ENCODE peak calls at places on chromosomes 2 and 18, in seven cellular contexts. W is transverse colon, Z is upper lobe of right lung, G is right lobe of liver, R is testis, K is adrenal gland, S is astrocyte. V is an unnamed sample. For H3K4me1, the result is how much of the 10 kb centered on the place peaks cover.

GRCh38 chr2:144359684-144360083 is 160.2 kb downstream of the ZEB2 start:
- DNase-seq in W (no peak), Z (no peak), G (no peak), R (no peak), K (no peak), S (no peak), V (no peak)

GRCh38 chr2:239157269-239157668 is 243.6 kb downstream of the HDAC4 start:
- DNase-seq in W (no peak), Z (peak), G (peak), R (no peak), K (peak), S (no peak), V (no peak)

GRCh38 chr2:21042958-21043743 is 722 bp downstream of the APOB start:
- DNase-seq in W (peak), Z (peak), G (peak), R (peak), K (peak), S (peak), V (peak)

GRCh38 chr2:55519908-55520885 is 679 bp downstream of the CFAP36 start:
- DNase-seq in W (peak), Z (peak), G (peak), R (peak), K (no peak), S (no peak), V (no peak)

GRCh38 chr2:219250044-219250781 is 2.8 kb upstream of the TUBA4B start:
- DNase-seq in W (no peak), Z (no peak), G (no peak), R (no peak), K (no peak), S (no peak), V (no peak)

GRCh38 chr18:7901657-7902056 is 334.5 kb downstream of the PTPRM start:
- DNase-seq in W (no peak), Z (no peak), G (no peak), R (no peak), K (no peak), S (no peak), V (no peak)

GRCh38 chr2:152328013-152328412 is 7.0 kb upstream of the FMNL2 start:
- DNase-seq in W (no peak), Z (no peak), G (no peak), R (no peak), K (no peak), S (no peak), V (no peak)

GRCh38 chr2:113178891-113179290 is 5.1 kb downstream of the PSD4 start:
- DNase-seq in W (no peak), Z (no peak), G (no peak), R (no peak), K (no peak), S (no peak), V (no peak)

GRCh38 chr2:197614532-197614931 is 60.9 kb downstream of the RFTN2 start:
- DNase-seq in W (peak), Z (no peak), G (no peak), R (no peak), K (no peak), S (no peak), V (no peak)

GRCh38 chr2:50395510-50396300 is 636.2 kb downstream of the NRXN1 start:
- DNase-seq in W (no peak), Z (no peak), G (no peak), R (no peak), K (no peak), S (no peak), V (no peak)

GRCh38 chr2:105872830-105873229 is 128.1 kb downstream of the NCK2 start:
- DNase-seq in W (no peak), Z (no peak), G (peak), R (peak), K (no peak), S (no peak), V (no peak)

GRCh38 chr2:105872142-105872728 is 127.5 kb downstream of the NCK2 start:
- DNase-seq in W (no peak), Z (no peak), G (no peak), R (peak), K (no peak), S (no peak), V (no peak)

GRCh38 chr2:105870062-105870461 is 125.3 kb downstream of the NCK2 start:
- DNase-seq in W (no peak), Z (no peak), G (no peak), R (no peak), K (no peak), S (no peak), V (no peak)

GRCh38 chr2:105869318-105869717 is 124.6 kb downstream of the NCK2 start:
- DNase-seq in W (no peak), Z (no peak), G (no peak), R (peak), K (no peak), S (no peak), V (no peak)

DNA sequence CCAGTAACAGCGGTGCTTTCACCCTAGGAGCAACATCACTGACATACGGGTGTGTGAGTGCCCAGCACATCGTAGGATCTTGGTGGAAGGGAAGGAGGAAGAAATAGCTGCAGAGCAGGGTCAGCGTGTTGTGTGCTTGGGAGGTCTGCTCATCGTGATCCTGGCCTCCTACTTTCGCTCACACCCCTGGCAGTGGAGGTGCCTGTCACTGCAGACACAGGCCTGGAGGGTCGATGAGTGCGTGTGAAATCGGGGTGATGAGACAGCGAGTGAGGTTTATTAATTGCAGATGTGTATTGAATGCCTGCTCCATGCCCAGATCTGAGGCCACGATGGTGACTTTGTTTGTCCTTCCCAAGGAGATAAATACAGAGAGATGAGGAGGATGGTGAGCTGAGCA is 126.1 kb downstream of the NCK2 start:
- DNase-seq in W (no peak), Z (no peak), G (no peak), R (peak), K (no peak), S (no peak), V (no peak)
- H3K4me1 ChIP-seq in W (under half), Z (under half), G (under half), R (under half), K (under half), S (under half), V (under half)

GRCh38 chr2:9753665-9754531 is 89.4 kb upstream of the TAF1B start:
- DNase-seq in W (peak), Z (peak), G (no peak), R (no peak), K (no peak), S (no peak), V (no peak)
- H3K27ac ChIP-seq in W (peak), Z (no peak), G (no peak), R (no peak), K (no peak), S (peak), V (no peak)

DNA sequence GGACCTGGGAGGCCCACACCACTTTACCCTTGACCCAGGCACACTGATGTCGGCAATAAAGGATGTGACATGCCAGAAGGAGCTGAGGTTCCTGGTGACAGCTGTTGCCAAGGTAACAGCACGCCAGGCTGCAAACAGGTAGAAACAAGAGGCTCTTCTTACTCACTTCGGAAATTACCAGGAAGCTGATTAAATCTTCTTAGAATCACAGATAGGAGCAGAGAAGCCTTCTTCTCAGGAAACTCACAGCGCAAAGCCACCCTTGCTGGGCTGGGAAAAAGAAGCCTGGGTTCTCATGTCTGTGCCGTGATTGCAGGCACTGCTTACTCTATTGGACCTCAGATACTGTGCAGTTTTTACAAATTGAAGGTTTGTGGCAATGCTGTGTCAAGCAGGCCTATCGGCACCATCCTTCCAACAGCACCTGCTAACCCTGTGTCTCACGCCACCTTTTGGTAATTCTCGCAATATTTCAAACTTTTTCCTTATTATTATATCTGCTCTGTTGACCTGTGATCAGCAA is 61.0 kb upstream of the TAF1B start:
- DNase-seq in W (peak), Z (peak), G (no peak), R (no peak), K (no peak), S (no peak), V (no peak)
- TF ChIP-seq CTCF in W (no peak), Z (no peak), G (no peak), R (no peak), K (no peak), S (no peak), V (no peak)

GRCh38 chr2:71719520-71720282 is 266.3 kb downstream of the DYSF start:
- DNase-seq in W (no peak), Z (no peak), G (no peak), R (no peak), K (no peak), S (no peak), V (no peak)

GRCh38 chr2:71720596-71721361 is 267.4 kb downstream of the DYSF start:
- DNase-seq in W (no peak), Z (no peak), G (no peak), R (no peak), K (no peak), S (no peak), V (no peak)

GRCh38 chr2:71720283-71720560 is 266.9 kb downstream of the DYSF start:
- DNase-seq in W (no peak), Z (no peak), G (no peak), R (no peak), K (no peak), S (no peak), V (no peak)

GRCh38 chr2:71716697-71717624 is 263.6 kb downstream of the DYSF start:
- DNase-seq in W (peak), Z (peak), G (peak), R (peak), K (peak), S (peak), V (peak)

DNA sequence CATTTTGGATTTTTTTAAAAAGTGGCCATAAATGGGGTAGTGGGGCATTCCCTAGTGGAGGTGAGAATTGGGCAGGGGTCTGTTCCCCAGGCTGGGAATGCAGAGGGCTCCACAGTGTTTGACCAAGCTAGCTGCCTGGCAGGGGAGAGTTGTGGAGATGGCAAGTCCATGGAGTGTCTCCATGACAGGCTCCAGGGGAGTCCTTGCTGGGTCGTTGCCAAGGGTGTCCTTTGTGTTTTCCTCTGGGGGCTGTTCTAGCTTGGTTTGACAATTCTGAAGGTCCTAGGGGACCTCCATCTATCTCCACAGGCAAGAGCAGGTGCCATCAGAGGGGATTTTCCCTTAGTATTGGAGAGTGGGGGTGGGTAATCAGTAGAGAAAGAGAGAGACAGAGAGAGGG is 265.3 kb downstream of the DYSF start:
- DNase-seq in W (no peak), Z (no peak), G (no peak), R (no peak), K (no peak), S (no peak), V (peak)
- H3K4me1 ChIP-seq in W (under half), Z (under half), G (under half), R (under half), K (under half), S (under half), V (under half)

DNA sequence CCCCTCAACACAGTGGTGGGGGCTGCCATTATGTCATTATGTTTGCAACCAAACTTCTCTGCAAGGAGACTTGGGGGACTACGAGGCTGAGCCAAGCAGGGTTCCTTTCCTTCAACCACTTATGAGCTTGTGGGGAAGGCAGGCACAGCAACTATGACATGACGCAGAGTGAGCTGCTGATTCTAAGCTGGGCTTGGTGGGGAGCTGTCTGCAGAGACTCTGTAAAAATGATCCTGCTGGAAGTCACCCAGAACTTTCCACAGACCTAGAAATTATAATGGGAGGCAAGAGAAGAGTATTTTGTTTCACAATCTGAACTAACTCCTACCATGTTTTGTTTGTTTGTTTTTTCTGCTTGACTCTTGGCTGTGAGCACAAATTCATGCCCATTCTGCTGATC is 55.6 kb downstream of the INPP5D start:
- DNase-seq in W (no peak), Z (no peak), G (no peak), R (no peak), K (no peak), S (no peak), V (no peak)
- H3K27ac ChIP-seq in W (no peak), Z (no peak), G (no peak), R (no peak), K (no peak), S (no peak), V (no peak)

DNA sequence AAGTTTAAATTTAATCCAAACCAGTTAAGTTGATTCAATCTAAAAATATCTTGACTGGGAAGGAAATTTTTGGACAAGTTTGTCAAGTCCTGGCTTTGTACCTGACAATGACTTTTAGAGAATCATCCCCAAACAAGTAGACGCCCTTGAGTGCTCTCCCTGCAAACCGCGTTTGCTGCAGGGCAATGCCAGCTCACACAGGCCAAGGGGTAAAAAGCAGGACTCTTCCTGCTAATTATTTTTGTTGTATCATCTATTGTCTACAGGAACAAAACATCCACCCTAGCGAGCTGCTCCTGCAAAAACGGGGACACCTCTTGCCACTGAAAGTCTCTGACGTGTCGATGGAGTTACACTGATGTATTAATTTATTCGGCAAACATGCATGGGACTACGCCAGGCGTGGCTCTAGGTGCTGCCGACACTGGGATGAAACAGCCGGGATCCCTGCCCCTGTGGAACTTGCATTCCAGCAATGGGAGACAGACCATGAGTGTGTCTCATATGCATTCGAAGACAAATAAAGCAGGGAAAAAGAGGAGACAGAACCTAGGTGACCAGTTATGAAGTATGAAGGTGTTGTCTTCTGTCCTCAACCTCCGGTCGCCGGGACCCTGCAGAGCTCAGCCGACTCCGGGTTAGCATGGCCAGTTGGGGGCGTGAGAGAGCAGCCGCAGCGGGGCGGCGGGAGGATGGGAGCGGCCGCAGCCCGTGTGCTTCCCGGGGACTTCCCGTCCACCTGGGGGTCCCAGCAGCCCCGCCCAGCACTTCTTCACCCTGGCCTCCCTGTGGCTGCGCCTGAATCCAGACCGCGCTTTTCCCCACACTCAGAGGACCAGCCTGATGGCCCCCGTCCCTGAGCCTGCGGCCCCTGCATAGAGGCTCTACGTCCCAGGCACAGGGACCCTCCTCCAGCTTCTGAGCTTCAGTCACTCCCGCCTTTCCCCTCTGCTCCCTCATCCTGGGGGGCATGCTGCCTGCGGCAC is 11.2 kb downstream of the ID2 start:
- DNase-seq in W (peak), Z (no peak), G (no peak), R (peak), K (peak), S (no peak), V (no peak)
- TF ChIP-seq CTCF in W (peak), Z (peak), G (peak), R (peak), K (peak), S (peak), V (peak)

GRCh38 chr2:88832256-88832991 is 141.0 kb downstream of the RPIA start:
- DNase-seq in W (peak), Z (no peak), G (no peak), R (no peak), K (no peak), S (no peak), V (no peak)
- H3K4me1 ChIP-seq in W (under half), Z (under half), G (under half), R (under half), K (under half), S (under half), V (under half)

DNA sequence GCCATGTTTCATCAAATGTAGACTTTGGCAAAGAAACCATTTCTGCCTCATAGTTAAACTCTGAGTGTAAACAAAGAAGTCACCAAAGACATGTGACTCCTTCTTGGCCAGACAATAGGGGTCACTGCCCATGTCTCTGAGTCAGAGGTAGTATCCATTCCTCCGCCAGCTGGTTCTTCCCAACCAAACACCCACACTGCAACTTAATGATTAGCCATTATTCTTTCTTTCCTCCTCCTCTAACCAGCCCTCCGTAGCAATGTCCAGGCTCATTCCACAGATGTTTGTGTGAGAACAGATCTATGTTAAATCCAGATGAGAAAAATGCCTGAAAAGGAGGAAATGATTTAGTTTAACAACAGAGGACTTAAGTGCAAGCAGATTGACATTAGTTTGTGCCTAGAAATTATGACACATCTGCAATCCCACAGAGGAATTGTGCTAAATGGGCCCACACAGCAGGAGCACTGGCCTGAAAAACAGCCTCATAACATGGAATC is 127.9 kb upstream of the SH3BP4 start:
- DNase-seq in W (no peak), Z (no peak), G (peak), R (no peak), K (peak), S (peak), V (peak)
- H3K27ac ChIP-seq in W (peak), Z (no peak), G (peak), R (no peak), K (peak), S (peak), V (peak)

V was measured in ascending aorta.